ENCODE peak calls at places on chromosomes 13 and 19, in nine cellular contexts. M is K562, D is GM23338, H is stomach, C is breast epithelium, G is endothelial cell of umbilical vein, T is Panc1, Q is esophagus muscularis mucosa, V is H1. N is an unnamed sample.

GRCh38 chr13:26219726-26220125 is 2.4 kb downstream of the RNF6 start:
- DNase-seq in M (no peak), D (no peak), H (no peak), C (no peak), G (no peak), T (no peak), Q (no peak), V (no peak), N (no peak)

GRCh38 chr13:95601906-95602305 is 42.6 kb downstream of the DZIP1 start:
- DNase-seq in M (no peak), D (no peak), H (no peak), C (no peak), G (no peak), T (no peak), Q (no peak), V (no peak), N (no peak)

GRCh38 chr13:45807520-45808099 is 43.9 kb downstream of the SIAH3 start:
- DNase-seq in M (peak), D (peak), H (peak), C (no peak), G (peak), T (peak), Q (no peak), V (no peak), N (no peak)

GRCh38 chr19:27774827-27775226 is 1438.1 kb downstream of the UQCRFS1 start:
- DNase-seq in M (peak), D (peak), H (no peak), C (no peak), G (no peak), T (no peak), Q (no peak), V (peak), N (no peak)

GRCh38 chr19:55703790-55704215 is 28.8 kb downstream of the EPN1 start:
- DNase-seq in M (peak), D (peak), H (peak), C (no peak), G (peak), T (no peak), Q (no peak), V (peak), N (peak)

GRCh38 chr19:1473424-1473851 is 5.6 kb downstream of the C19orf25 start:
- DNase-seq in M (no peak), D (no peak), H (no peak), C (no peak), G (no peak), T (no peak), Q (no peak), V (no peak), N (no peak)

GRCh38 chr13:76722782-76723181 is 163.4 kb downstream of the KCTD12 start:
- DNase-seq in M (no peak), D (no peak), H (no peak), C (no peak), G (no peak), T (no peak), Q (no peak), V (no peak), N (no peak)

GRCh38 chr13:101941095-101941777 is 460.6 kb downstream of the FGF14 start:
- DNase-seq in M (no peak), D (peak), H (no peak), C (no peak), G (no peak), T (no peak), Q (no peak), V (no peak), N (no peak)

GRCh38 chr13:92224052-92224821 is 825.8 kb downstream of the GPC5 start:
- DNase-seq in M (no peak), D (no peak), H (no peak), C (no peak), G (no peak), T (no peak), Q (no peak), V (no peak), N (no peak)

GRCh38 chr19:9849786-9850185 is 14.7 kb downstream of the PIN1 start:
- DNase-seq in M (no peak), D (no peak), H (no peak), C (no peak), G (no peak), T (no peak), Q (no peak), V (no peak), N (no peak)

GRCh38 chr13:36915106-36915505 is 4.9 kb downstream of the SMAD9 start:
- DNase-seq in M (no peak), D (no peak), H (no peak), C (no peak), G (no peak), T (no peak), Q (no peak), V (no peak), N (no peak)

GRCh38 chr13:100423375-100423774 is 165.2 kb downstream of the GGACT start:
- DNase-seq in M (no peak), D (no peak), H (no peak), C (no peak), G (no peak), T (no peak), Q (no peak), V (no peak), N (no peak)

GRCh38 chr13:28657784-28658538 is 969 bp upstream of the POMP start:
- DNase-seq in M (peak), D (no peak), H (no peak), C (no peak), G (peak), T (no peak), Q (no peak), V (no peak), N (no peak)

GRCh38 chr19:40147693-40148347 is 43.4 kb upstream of the MAP3K10 start:
- DNase-seq in M (no peak), D (peak), H (no peak), C (no peak), G (peak), T (peak), Q (peak), V (no peak), N (peak)

GRCh38 chr13:114008964-114009589 is 35.2 kb upstream of the C13orf46 start:
- DNase-seq in M (no peak), D (no peak), H (no peak), C (no peak), G (no peak), T (no peak), Q (no peak), V (no peak), N (no peak)

GRCh38 chr13:80962855-80963254 is 621.9 kb upstream of the SPRY2 start:
- DNase-seq in M (no peak), D (no peak), H (no peak), C (no peak), G (peak), T (no peak), Q (no peak), V (no peak), N (no peak)

GRCh38 chr13:72004236-72004635 is 137.2 kb upstream of the DACH1 start:
- DNase-seq in M (no peak), D (no peak), H (no peak), C (no peak), G (no peak), T (no peak), Q (no peak), V (no peak), N (no peak)

GRCh38 chr13:36885901-36886300 is 34.1 kb downstream of the SMAD9 start:
- DNase-seq in M (no peak), D (no peak), H (no peak), C (no peak), G (no peak), T (no peak), Q (no peak), V (no peak), N (no peak)

GRCh38 chr19:50969413-50969760 is at the start of gene KLK6:
- DNase-seq in M (no peak), D (no peak), H (no peak), C (peak), G (no peak), T (no peak), Q (no peak), V (no peak), N (no peak)

GRCh38 chr19:1254081-1254527 is 5.7 kb downstream of the MIDN start:
- DNase-seq in M (no peak), D (no peak), H (no peak), C (no peak), G (no peak), T (no peak), Q (no peak), V (no peak), N (peak)

GRCh38 chr13:101751488-101751887 is 299.0 kb downstream of the ITGBL1 start:
- DNase-seq in M (no peak), D (peak), H (no peak), C (no peak), G (peak), T (peak), Q (no peak), V (no peak), N (no peak)

DNA sequence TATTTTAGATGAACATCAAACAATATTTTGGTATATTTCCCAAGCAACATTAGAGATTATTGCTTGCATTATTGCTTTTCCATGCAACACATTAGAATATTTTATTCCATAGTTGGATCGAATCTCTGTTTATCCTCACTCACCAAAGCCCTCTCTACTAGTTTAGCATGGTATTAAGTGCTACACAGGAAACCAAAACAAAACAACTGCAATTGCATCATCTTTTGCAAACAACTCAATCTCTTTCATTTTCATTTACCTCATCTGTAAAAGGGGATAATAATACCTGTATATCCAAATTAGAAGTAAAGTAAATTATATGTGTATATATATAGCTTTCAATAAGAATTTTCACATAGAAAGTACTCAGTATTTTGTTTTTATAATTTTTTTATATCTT is 147.8 kb upstream of the PCDH9 start:
- DNase-seq in M (no peak), D (no peak), H (no peak), C (no peak), G (no peak), T (no peak), Q (no peak), V (no peak), N (no peak)
- H3K27ac ChIP-seq in M (no peak), D (no peak), H (no peak), C (no peak), G (no peak), T (no peak), Q (no peak), V (no peak), N (no peak)

GRCh38 chr19:4795400-4795799 is 3.9 kb downstream of the FEM1A start:
- DNase-seq in M (peak), D (no peak), H (no peak), C (no peak), G (no peak), T (no peak), Q (no peak), V (no peak), N (no peak)

GRCh38 chr19:4791183-4792018 is at the start of gene FEM1A:
- DNase-seq in M (peak), D (peak), H (peak), C (peak), G (peak), T (peak), Q (peak), V (peak), N (peak)

GRCh38 chr19:4800591-4801081 is 9.1 kb downstream of the FEM1A start:
- DNase-seq in M (no peak), D (no peak), H (peak), C (peak), G (no peak), T (no peak), Q (no peak), V (no peak), N (no peak)

DNA sequence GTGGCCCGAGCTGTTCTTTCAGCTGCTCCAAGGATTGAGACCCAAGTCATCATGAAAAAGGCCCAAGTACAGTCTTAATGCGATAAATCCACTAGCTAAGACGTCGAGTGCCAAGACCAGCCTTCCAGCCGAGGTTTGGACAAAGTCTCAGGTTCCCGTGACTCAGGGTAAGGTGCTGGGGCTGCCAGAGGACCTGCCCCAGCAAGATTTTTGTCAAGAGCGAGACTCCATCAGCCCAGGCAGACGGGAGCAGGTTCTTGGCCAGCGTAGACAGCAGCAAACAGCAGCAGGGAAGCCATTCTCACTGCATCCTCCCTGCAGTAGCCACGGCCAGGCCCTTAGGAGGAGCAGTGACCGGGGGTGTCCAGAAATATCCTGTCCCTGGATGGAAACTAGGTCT is 3.4 kb downstream of the FEM1A start:
- DNase-seq in M (peak), D (no peak), H (no peak), C (no peak), G (no peak), T (no peak), Q (no peak), V (no peak), N (no peak)
- TF ChIP-seq POLR2AphosphoS5 in M (no peak), D (no peak), H (no peak), C (no peak), G (no peak), T (no peak), Q (no peak), V (no peak), N (no peak)

DNA sequence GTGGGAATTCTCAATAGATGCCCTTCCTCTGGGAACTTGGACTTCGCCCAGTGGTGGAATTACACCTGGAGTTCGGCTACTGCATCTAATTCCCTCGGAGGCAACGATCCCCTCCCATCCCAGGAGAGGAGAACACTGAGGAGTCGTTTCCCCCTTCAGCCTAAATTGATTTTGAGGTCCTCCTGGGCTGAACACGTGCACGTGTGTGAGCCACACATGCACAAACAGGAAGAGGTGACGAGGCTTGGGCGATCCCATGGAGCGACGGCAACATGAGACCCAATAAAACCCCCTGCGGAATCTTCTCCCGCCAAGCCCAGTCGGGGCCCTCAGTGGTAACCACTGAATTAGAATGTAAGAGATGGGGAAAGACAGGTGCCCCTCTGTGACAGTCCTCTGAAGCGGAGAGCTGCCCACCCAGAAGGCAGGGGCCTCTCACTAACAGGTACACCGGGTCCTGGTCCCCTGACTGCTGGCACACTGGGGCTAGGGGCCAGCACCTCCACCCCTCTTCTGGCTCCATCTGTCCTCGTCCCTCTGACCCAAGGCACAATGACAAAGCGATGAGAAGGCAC is 4.5 kb downstream of the MLLT1 start:
- DNase-seq in M (peak), D (no peak), H (no peak), C (no peak), G (no peak), T (no peak), Q (no peak), V (no peak), N (no peak)
- H3K27ac ChIP-seq in M (peak), D (peak), H (peak), C (peak), G (peak), T (no peak), Q (peak), V (no peak), N (peak)

GRCh38 chr13:44331912-44332840 is 41.4 kb upstream of the SERP2 start:
- DNase-seq in M (peak), D (no peak), H (no peak), C (no peak), G (peak), T (no peak), Q (peak), V (no peak), N (peak)
- TF ChIP-seq POLR2AphosphoS5 in M (no peak), D (no peak), H (no peak), C (no peak), G (no peak), T (no peak), Q (peak), V (no peak), N (no peak)

DNA sequence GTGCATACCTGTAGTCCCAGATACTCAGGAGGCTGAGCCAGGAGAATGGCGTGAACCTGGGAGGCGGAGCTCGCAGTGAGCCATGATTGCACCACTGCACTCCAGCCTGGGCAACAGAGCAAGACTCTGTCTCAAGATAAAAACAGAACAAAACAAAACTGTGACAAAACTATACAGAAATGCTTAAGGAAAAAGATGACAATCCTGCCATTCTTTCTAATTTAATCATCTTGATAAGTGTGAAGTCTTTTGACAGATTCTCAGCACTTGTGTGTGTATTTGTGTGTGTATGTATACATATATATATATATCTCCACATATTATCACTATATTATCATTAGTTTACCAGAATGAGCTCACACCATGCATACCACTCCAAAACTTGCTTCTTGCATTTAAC is 12.3 kb downstream of the HTR2A start:
- DNase-seq in M (no peak), D (no peak), H (no peak), C (no peak), G (no peak), T (no peak), Q (no peak), V (no peak), N (no peak)
- H3K27ac ChIP-seq in M (no peak), D (no peak), H (no peak), C (no peak), G (no peak), T (no peak), Q (no peak), V (no peak), N (no peak)

DNA sequence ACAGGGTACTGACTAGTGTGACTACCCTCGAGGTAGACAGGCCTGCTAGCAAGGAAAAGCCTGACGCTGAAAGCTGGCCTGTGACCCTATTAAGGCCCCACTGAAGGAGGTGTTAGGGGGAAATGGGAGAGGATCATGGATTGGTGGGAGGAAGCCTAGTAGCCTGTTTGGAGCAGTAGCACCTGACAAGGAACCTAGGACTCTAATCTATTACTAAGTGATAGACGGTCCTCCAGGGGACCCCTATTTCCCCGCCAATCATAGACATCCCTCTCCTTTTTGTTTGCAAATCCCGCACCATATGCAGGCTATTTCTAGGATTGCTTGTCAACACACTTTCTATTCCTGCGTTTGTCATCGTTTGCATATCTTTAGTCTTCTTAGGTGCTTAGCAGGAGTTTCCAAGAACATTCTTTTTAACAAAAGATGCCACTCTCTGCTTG is 1338.8 kb upstream of the MIR17HG start:
- DNase-seq in M (no peak), D (peak), H (no peak), C (no peak), G (no peak), T (no peak), Q (no peak), V (peak), N (no peak)
- TF ChIP-seq POLR2AphosphoS5 in M (no peak), D (no peak), H (no peak), C (no peak), G (no peak), T (no peak), Q (no peak), V (no peak), N (no peak)

DNA sequence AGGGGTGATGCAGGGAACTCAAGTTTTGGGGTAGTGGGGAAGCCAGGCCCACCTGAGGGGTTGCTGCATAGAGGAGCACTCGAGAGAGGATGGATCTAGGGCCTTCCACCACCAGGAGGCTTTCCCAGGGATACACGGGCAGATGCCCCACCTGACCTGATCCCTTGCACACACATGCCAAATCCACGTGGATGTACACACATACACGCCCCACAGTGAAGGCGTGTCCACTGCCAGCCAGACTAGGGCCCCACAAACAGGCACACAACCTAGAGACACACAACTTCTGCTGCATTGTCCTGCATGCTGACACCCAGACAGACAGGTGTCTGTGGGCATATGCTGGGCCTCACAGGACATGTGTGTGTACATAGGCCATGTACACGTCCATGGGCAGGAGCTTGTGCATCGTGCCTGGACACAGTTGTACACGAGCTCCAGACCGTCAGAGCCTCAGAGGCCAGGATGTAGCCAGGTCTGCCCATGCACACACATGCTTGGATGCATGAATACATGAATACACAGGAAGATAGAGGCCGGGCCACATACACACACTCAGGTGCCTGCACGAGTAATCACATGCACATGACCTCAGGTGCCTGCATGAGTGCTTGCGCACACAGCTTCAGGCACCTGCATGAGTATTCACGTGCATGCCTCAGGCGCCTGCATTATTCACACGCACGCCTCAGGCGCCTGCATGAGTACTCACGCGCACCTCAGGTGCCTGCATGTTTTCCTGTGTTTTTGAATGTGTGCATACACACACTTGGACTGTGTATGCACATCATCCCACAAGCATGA is 8.9 kb downstream of the CCDC97 start:
- DNase-seq in M (no peak), D (no peak), H (no peak), C (no peak), G (no peak), T (no peak), Q (no peak), V (no peak), N (no peak)
- H3K27ac ChIP-seq in M (no peak), D (no peak), H (no peak), C (no peak), G (no peak), T (no peak), Q (no peak), V (no peak), N (no peak)

DNA sequence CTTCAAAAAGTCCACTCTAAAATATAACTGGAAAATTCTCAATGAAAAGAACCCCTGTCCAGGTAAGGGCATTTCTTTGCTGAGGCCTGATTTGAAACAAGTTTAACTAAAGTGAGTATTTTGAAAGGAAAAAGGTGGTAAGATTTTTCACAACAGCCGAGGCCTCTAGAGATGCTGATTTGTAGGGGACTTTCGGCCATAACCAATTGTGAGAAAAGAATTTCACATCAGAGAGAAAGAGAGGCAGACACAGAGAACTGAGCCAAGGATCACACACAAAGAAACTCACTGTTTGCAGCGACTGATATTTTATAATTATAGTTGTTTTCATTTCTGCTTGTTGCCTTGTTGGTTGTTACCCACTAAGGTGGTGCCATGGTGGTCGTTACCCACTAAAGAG is 24.4 kb downstream of the MBD3L2B start:
- DNase-seq in M (no peak), D (no peak), H (no peak), C (no peak), G (no peak), T (no peak), Q (no peak), V (no peak), N (no peak)
- TF ChIP-seq POLR2AphosphoS5 in M (no peak), D (no peak), H (no peak), C (no peak), G (no peak), T (no peak), Q (no peak), V (no peak), N (no peak)

N was measured in transverse colon.